ENCODE peak calls at places on chromosome 1, in seven cellular contexts. I is IMR-90, X is AG04450, P is lower lobe of right lung, T is HCT116, D is uterus, G is fibroblast of lung. W is an unnamed sample. For H3K9me3, the result is how much of the 10 kb centered on the place peaks cover.

GRCh38 chr1:32250893-32251716 is at the start of gene LCK:
- DNase-seq in I (no peak), X (no peak), P (no peak), T (no peak), D (no peak), G (no peak), W (no peak)

GRCh38 chr1:162019006-162019405 is 4.7 kb downstream of the OLFML2B start:
- DNase-seq in I (peak), X (peak), P (no peak), T (no peak), D (no peak), G (peak), W (no peak)

GRCh38 chr1:22341791-22342605 is 109.7 kb upstream of the ZBTB40 start:
- DNase-seq in I (peak), X (no peak), P (no peak), T (no peak), D (no peak), G (peak), W (no peak)

GRCh38 chr1:47651311-47652089 is 213.7 kb downstream of the FOXD2 start:
- DNase-seq in I (no peak), X (no peak), P (no peak), T (no peak), D (no peak), G (no peak), W (no peak)

GRCh38 chr1:76872944-76873343 is 5.7 kb downstream of the ST6GALNAC5 start:
- DNase-seq in I (no peak), X (no peak), P (no peak), T (no peak), D (no peak), G (no peak), W (no peak)

GRCh38 chr1:229940689-229941088 is 126.3 kb upstream of the GALNT2 start:
- DNase-seq in I (peak), X (no peak), P (no peak), T (no peak), D (no peak), G (no peak), W (no peak)

GRCh38 chr1:40760984-40761383 is 22.6 kb upstream of the KCNQ4 start:
- DNase-seq in I (peak), X (no peak), P (no peak), T (no peak), D (no peak), G (no peak), W (no peak)

GRCh38 chr1:33762962-33763361 is 100.9 kb upstream of the HMGB4 start:
- DNase-seq in I (no peak), X (no peak), P (no peak), T (no peak), D (no peak), G (no peak), W (no peak)

GRCh38 chr1:6262570-6263420 is 1.9 kb upstream of the GPR153 start:
- DNase-seq in I (no peak), X (no peak), P (no peak), T (no peak), D (peak), G (peak), W (no peak)

GRCh38 chr1:35855016-35855700 is 27.9 kb upstream of the AGO1 start:
- DNase-seq in I (no peak), X (no peak), P (no peak), T (no peak), D (no peak), G (no peak), W (no peak)

GRCh38 chr1:16199157-16199501 is 13.3 kb downstream of the ARHGEF19 start:
- DNase-seq in I (no peak), X (no peak), P (no peak), T (no peak), D (no peak), G (no peak), W (no peak)

GRCh38 chr1:11858968-11859871 is 475 bp upstream of the NPPB start:
- DNase-seq in I (peak), X (no peak), P (peak), T (no peak), D (peak), G (peak), W (peak)

GRCh38 chr1:28983509-28984310 is 69.3 kb downstream of the EPB41 start:
- DNase-seq in I (no peak), X (no peak), P (peak), T (no peak), D (no peak), G (no peak), W (no peak)

GRCh38 chr1:210332719-210333398 is 4.2 kb downstream of the HHAT start:
- DNase-seq in I (no peak), X (no peak), P (no peak), T (no peak), D (no peak), G (no peak), W (no peak)

GRCh38 chr1:212062832-212063438 is 27.4 kb downstream of the DTL start:
- DNase-seq in I (peak), X (peak), P (no peak), T (peak), D (no peak), G (peak), W (no peak)

GRCh38 chr1:248421384-248421783 is 18.5 kb downstream of the OR2T1 start:
- DNase-seq in I (no peak), X (no peak), P (no peak), T (no peak), D (no peak), G (no peak), W (no peak)

GRCh38 chr1:248417854-248418253 is 15.0 kb downstream of the OR2T1 start:
- DNase-seq in I (no peak), X (no peak), P (no peak), T (no peak), D (no peak), G (no peak), W (no peak)

GRCh38 chr1:248416226-248416625 is 13.4 kb downstream of the OR2T1 start:
- DNase-seq in I (no peak), X (no peak), P (no peak), T (no peak), D (no peak), G (no peak), W (no peak)
- H3K9me3 ChIP-seq in I (under half), X (under half), P (under half), T (under half), D (under half), G (under half), W (under half)

GRCh38 chr1:152537496-152537895 is 23.2 kb downstream of the CRCT1 start:
- DNase-seq in I (no peak), X (no peak), P (no peak), T (no peak), D (no peak), G (no peak), W (no peak)

GRCh38 chr1:152543808-152544207 is 22.8 kb downstream of the LCE3E start:
- DNase-seq in I (no peak), X (no peak), P (no peak), T (peak), D (no peak), G (no peak), W (no peak)

GRCh38 chr1:152535774-152536173 is 21.5 kb downstream of the CRCT1 start:
- DNase-seq in I (no peak), X (no peak), P (no peak), T (no peak), D (no peak), G (no peak), W (no peak)

GRCh38 chr1:152539901-152540300 is 25.6 kb downstream of the CRCT1 start:
- DNase-seq in I (no peak), X (no peak), P (no peak), T (no peak), D (no peak), G (no peak), W (no peak)
- H3K9me3 ChIP-seq in I (under half), X (under half), P (under half), T (under half), D (under half), G (under half), W (under half)

DNA sequence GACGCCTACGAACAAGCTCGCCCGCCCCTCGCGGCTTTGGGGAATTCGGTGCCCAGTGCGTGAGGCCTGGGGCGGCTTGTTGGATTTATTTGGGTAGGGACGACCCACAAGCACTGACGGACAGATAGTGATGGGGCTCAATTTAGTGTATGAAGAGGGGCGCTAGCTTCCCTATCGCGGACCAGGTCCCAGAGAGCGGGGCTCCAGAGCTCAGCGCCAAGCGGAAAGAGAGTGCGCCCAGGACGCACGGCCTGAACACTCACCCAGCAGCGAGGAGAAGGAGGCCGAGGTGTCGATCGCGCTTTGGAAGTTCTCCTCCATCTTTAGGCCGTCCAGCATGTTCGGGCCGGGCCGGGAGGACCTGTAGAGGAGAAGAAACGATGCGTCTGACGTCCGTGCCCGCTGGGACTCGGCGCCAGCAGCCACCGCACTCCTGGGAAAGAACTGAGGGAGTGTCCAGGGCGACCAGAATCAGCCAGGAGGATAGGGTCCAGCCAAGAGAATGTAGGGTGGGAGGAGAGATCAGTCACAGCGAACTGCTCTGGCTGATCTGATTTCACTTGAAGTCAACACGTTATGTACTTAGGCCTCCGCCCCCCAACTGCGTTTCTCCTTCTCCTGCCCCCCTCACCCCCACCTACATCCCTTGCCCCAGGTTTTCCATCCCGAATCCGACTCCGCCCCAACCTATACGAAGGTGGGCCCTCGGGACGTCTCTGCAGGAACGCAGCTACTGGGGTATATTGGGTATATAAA is 1.1 kb downstream of the LMX1A start:
- DNase-seq in I (no peak), X (no peak), P (no peak), T (no peak), D (no peak), G (no peak), W (no peak)
- H3K9me3 ChIP-seq in I (under half), X (under half), P (under half), T (under half), D (under half), G (under half), W (under half)

GRCh38 chr1:244297087-244297486 is 154.6 kb downstream of the ADSS2 start:
- DNase-seq in I (no peak), X (no peak), P (no peak), T (no peak), D (no peak), G (no peak), W (no peak)

GRCh38 chr1:244294825-244295224 is 156.9 kb downstream of the ADSS2 start:
- DNase-seq in I (no peak), X (no peak), P (no peak), T (no peak), D (no peak), G (no peak), W (no peak)

GRCh38 chr1:244297616-244298015 is 154.1 kb downstream of the ADSS2 start:
- DNase-seq in I (no peak), X (no peak), P (no peak), T (no peak), D (no peak), G (no peak), W (no peak)

GRCh38 chr1:244296010-244296409 is 155.7 kb downstream of the ADSS2 start:
- DNase-seq in I (no peak), X (no peak), P (no peak), T (no peak), D (no peak), G (no peak), W (no peak)

DNA sequence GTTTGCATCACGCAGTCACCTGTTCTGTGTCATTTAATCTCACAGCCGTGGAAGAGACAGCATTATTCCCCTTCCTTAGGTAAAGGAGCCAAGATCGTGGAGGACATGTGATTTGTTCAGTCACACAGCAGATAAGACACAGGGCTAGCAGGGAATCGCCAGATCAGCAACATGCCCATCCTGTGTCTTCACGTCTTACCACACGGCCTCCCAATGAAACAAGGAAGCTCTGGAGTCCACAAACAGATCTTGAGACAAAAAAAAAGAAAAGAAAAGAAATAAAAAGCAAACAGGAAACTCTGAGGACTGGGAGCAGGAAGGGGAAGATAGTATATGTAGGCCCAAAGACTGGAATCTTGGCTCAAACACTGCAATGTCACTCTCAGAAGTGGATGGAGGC is 155.3 kb downstream of the ADSS2 start:
- DNase-seq in I (no peak), X (no peak), P (no peak), T (no peak), D (no peak), G (no peak), W (no peak)
- H3K9me3 ChIP-seq in I (under half), X (under half), P (under half), T (under half), D (under half), G (under half), W (under half)

DNA sequence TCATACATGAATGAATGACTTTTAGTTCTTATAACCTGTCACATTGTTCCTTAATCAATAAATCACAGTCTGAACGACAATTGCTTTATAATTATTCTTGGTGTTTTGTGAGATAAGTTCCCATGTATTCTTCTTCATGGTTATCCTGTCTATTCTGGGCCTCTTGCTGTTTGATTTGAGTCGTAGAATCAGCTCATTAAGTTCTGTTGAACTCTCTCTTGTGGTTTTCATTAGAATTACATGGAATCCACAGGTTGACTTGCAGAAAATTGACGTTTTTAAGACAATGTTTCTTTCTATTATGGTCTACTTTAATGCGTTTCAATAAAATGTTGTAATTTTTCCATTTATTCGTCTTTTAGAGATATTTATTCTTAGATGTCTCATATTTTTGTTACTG is 4.0 kb upstream of the LCE1A start:
- DNase-seq in I (no peak), X (no peak), P (no peak), T (no peak), D (no peak), G (peak), W (no peak)
- H3K9me3 ChIP-seq in I (under half), X (under half), P (under half), T (under half), D (under half), G (under half), W (under half)

DNA sequence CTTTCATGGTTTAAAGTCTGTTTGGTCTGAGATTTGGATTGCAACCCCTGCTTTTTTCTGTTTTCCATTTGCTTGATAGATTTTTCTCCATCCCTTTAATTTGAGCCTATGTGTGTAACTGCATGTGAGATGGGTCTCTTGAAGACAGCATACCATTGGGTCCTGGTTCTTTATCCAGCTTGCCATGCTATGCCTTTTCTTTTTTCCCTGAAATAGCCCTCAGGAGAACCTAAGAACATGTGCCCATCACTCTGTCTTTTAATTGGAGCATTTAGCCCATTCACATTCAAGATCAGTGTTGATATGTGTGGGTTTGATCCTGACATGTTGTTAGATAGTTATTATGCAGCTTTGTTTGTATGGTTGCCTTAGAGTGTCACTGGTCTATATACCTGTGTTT is 21.7 kb upstream of the DENND1B start:
- DNase-seq in I (no peak), X (no peak), P (no peak), T (no peak), D (no peak), G (no peak), W (no peak)
- H3K9me3 ChIP-seq in I (under half), X (under half), P (under half), T (under half), D (under half), G (under half), W (under half)

DNA sequence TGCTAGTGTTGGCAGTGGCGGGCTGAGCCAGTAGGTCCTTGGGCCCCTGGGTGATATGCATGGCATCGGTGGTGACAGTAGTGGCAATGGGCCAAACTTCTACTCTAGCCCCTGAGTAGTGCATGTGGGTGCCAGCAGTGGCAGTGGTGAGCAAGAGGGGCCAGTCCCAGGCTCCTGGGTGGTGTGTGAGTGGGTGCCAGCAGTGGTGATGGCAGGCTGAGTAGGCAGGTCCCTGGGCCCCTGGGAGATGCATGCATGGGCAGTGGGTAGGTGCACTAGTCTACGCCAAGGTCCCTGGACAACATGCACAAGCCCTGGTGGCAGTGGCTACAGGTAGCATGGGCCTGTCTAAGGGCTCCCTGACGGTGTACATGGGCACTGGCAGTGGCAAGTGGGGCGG is 24.6 kb upstream of the TTC22 start:
- DNase-seq in I (no peak), X (no peak), P (no peak), T (no peak), D (no peak), G (no peak), W (no peak)
- H3K9me3 ChIP-seq in I (under half), X (under half), P (under half), T (under half), D (under half), G (under half), W (under half)

W was measured in T-helper 17 cell.